ENCODE peak calls at places on chromosome 17, in four cellular contexts. Y is left ventricle myocardium inferior, Q is dorsolateral prefrontal cortex, O is brain microvascular endothelial cell. I is an unnamed sample.

GRCh38 chr17:31571124-31571892 is 179.8 kb downstream of the RAB11FIP4 start:
- DNase-seq in Y (peak; percentile 88), Q (no peak), O (peak; percentile 31), I (peak; percentile 92)

GRCh38 chr17:57085448-57086068 is 512 bp downstream of the AKAP1 start:
- DNase-seq in Y (peak; percentile 65), Q (peak; percentile 71), O (no peak), I (peak; percentile 28)

GRCh38 chr17:36506831-36507230 is 20.4 kb downstream of the ZNHIT3 start:
- DNase-seq in Y (no peak), Q (no peak), O (no peak), I (no peak)

GRCh38 chr17:50045154-50045553 is 10.8 kb upstream of the ITGA3 start:
- DNase-seq in Y (no peak), Q (peak; percentile 23), O (no peak), I (no peak)

GRCh38 chr17:5065227-5065744 is 13.0 kb upstream of the ZFP3 start:
- DNase-seq in Y (no peak), Q (no peak), O (no peak), I (peak; percentile 40)

GRCh38 chr17:39668141-39668924 is at the start of gene PNMT:
- DNase-seq in Y (peak; percentile 79), Q (peak; percentile 70), O (peak; percentile 9), I (peak; percentile 47)

GRCh38 chr17:55730380-55730779 is 7.7 kb upstream of the TMEM100 start:
- DNase-seq in Y (no peak), Q (no peak), O (no peak), I (no peak)

GRCh38 chr17:12386240-12386639 is 279.4 kb upstream of the MYOCD start:
- DNase-seq in Y (no peak), Q (no peak), O (no peak), I (peak; percentile 11)

GRCh38 chr17:60514500-60514899 is 11.5 kb downstream of the APPBP2 start:
- DNase-seq in Y (no peak), Q (no peak), O (no peak), I (no peak)

GRCh38 chr17:58808609-58809563 is 53.2 kb downstream of the PPM1E start:
- DNase-seq in Y (no peak), Q (no peak), O (no peak), I (no peak)

GRCh38 chr17:27553019-27553511 is 77.9 kb upstream of the LGALS9 start:
- DNase-seq in Y (no peak), Q (no peak), O (no peak), I (no peak)

GRCh38 chr17:64123114-64123513 is 6.8 kb downstream of the ERN1 start:
- DNase-seq in Y (no peak), Q (no peak), O (no peak), I (no peak)

GRCh38 chr17:63151981-63152523 is 186.0 kb downstream of the TANC2 start:
- DNase-seq in Y (no peak), Q (no peak), O (no peak), I (peak; percentile 35)

GRCh38 chr17:18891541-18891940 is 33.6 kb downstream of the PRPSAP2 start:
- DNase-seq in Y (no peak), Q (no peak), O (no peak), I (no peak)

GRCh38 chr17:59746849-59747445 is 39.5 kb downstream of the VMP1 start:
- DNase-seq in Y (no peak), Q (no peak), O (no peak), I (peak; percentile 69)

GRCh38 chr17:68868708-68869107 is 86.5 kb downstream of the ABCA8 start:
- DNase-seq in Y (no peak), Q (no peak), O (peak; percentile 15), I (peak; percentile 58)

GRCh38 chr17:4215882-4216411 is 47.8 kb downstream of the ANKFY1 start:
- DNase-seq in Y (no peak), Q (no peak), O (no peak), I (no peak)

GRCh38 chr17:51748749-51749604 is 409.5 kb downstream of the CA10 start:
- DNase-seq in Y (no peak), Q (no peak), O (no peak), I (no peak)

GRCh38 chr17:60354223-60354622 is 37.7 kb downstream of the USP32 start:
- DNase-seq in Y (no peak), Q (no peak), O (peak; percentile 39), I (peak; percentile 66)

GRCh38 chr17:17999364-18000007 is 26.8 kb downstream of the DRC3 start:
- DNase-seq in Y (no peak), Q (no peak), O (no peak), I (peak; percentile 18)

GRCh38 chr17:71802663-71803062 is 318.2 kb upstream of the SOX9 start:
- DNase-seq in Y (no peak), Q (no peak), O (no peak), I (no peak)

GRCh38 chr17:193841-194806 is 12.7 kb upstream of the DOC2B start:
- DNase-seq in Y (no peak), Q (no peak), O (no peak), I (no peak)

GRCh38 chr17:28725166-28725659 is 820 bp downstream of the TLCD1 start:
- DNase-seq in Y (no peak), Q (no peak), O (peak; percentile 47), I (peak; percentile 66)

GRCh38 chr17:1967092-1967662 is 58.0 kb downstream of the RTN4RL1 start:
- DNase-seq in Y (no peak), Q (no peak), O (no peak), I (no peak)

GRCh38 chr17:647340-648197 is 67.1 kb downstream of the VPS53 start:
- DNase-seq in Y (no peak), Q (no peak), O (no peak), I (no peak)

GRCh38 chr17:44083250-44083849 is 12.8 kb downstream of the G6PC3 start:
- DNase-seq in Y (no peak), Q (no peak), O (no peak), I (no peak)

GRCh38 chr17:57357392-57357784 is 101.1 kb downstream of the MSI2 start:
- DNase-seq in Y (peak; percentile 73), Q (no peak), O (no peak), I (no peak)

GRCh38 chr17:45339646-45340605 is 23.1 kb upstream of the MAP3K14 start:
- DNase-seq in Y (no peak), Q (no peak), O (no peak), I (peak; percentile 39)

GRCh38 chr17:30530346-30531025 is 53.3 kb downstream of the GOSR1 start:
- DNase-seq in Y (no peak), Q (no peak), O (peak; percentile 47), I (peak; percentile 48)

GRCh38 chr17:69501591-69502468 is 87.3 kb downstream of the MAP2K6 start:
- DNase-seq in Y (no peak), Q (no peak), O (no peak), I (no peak)

GRCh38 chr17:69717819-69718218 is 303.3 kb downstream of the MAP2K6 start:
- DNase-seq in Y (no peak), Q (no peak), O (no peak), I (no peak)

GRCh38 chr17:16491703-16492612 is at the start of gene LRRC75A:
- DNase-seq in Y (peak; percentile 49), Q (peak; percentile 67), O (no peak), I (peak; percentile 77)

GRCh38 chr17:40094874-40095273 is 5.5 kb downstream of the NR1D1 start:
- DNase-seq in Y (no peak), Q (no peak), O (no peak), I (no peak)

GRCh38 chr17:65142247-65142646 is 5.1 kb downstream of the RGS9 start:
- DNase-seq in Y (no peak), Q (no peak), O (no peak), I (no peak)

GRCh38 chr17:65143899-65144590 is 6.9 kb downstream of the RGS9 start:
- DNase-seq in Y (no peak), Q (no peak), O (no peak), I (no peak)

GRCh38 chr17:65134035-65134434 is 3.1 kb upstream of the RGS9 start:
- DNase-seq in Y (no peak), Q (no peak), O (no peak), I (no peak)

GRCh38 chr17:65137076-65137935 is at the start of gene RGS9:
- DNase-seq in Y (peak; percentile 84), Q (peak; percentile 90), O (peak; percentile 34), I (peak; percentile 34)

DNA sequence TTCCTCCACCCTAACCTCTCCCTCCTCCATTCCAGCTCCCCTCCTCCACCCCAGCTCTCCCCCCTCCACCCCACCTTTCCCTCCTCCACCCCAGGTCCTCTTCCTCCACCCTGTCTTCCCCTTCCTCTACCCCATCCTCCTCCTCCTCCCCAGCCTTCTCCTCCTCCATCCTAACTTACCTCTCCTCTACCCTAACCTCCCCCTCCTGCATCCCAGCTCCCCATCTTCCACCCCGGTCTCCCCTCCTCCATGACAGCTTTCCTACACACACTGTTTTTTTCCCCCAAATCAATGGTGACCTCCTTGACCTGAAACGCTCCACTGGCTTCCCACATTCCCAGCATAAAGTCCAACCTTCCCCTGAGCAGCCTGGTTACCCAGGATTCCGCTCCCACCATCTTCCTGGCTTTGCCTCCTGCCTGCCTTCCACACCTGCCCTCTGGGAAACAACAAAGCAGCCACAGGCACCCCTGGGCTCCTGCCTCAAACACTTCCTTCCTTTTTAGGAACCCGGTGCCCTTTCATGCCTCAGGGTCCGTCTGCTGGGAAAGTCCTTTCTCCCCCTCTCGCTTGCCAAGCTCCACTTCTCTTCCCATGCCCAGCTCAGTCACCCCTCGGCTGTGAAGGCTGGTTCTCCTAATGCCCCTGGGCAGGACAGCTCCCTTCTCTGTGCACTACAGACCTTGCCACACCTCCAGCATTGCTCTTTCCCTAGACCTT is 2.0 kb downstream of the RGS9 start:
- DNase-seq in Y (no peak), Q (no peak), O (no peak), I (no peak)
- H3K4me3 ChIP-seq in Y (no peak overlapping the region), Q (no peak overlapping the region), O (no peak overlapping the region), I (no peak overlapping the region)

DNA sequence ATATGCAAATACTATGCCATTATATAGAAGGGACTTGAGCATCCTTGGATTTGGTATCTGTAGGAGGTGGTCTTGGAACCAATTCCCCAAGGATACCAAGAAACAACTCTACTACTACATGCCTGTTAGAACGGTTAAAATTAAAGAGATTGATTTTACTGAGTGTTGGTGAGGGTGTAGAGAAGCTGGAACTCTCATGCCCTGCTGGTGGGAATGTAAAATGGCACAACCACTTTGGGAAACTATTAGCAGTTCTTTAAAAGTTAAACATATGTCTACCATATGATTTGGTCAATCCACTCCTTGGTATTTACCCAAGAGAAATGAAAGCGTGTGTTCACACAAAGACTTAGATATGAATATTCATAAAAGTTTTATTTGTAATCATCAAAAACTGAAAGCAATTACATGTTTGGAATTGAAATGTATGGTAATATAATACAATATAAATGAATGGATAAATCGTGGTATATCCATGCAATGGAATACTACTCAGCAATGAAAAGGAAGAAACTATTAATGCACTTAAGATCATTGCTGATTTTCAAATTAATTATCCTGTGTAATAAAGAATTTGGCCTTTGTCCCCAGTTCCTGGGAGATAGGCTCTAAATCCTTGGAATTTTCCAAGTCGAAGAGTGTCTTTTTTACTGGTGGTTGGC is 7.8 kb downstream of the MFSD6L start:
- DNase-seq in Y (no peak), Q (no peak), O (no peak), I (no peak)
- TF ChIP-seq CTCF in Y (no peak), Q (no peak), O (peak; percentile 26), I (peak; percentile 6)

DNA sequence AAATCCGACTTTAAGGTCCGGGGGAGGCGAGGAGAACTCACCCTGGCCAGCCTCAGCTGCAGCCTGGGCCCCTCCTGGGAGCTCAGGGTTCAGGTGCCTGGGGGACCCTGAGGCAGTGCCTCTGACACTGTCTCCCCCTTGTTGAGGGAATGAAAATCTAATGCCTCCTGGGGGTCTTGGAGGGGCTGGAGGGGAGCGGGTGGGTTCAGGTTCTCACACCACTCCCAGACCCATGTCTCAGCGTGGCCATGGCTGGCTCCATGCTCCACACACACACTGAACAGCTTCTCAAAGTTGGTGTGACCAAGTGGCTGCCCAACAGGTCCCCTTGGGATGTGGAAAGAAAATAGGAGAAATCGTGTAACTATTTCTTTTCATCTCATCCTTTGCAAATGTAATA is 903 bp upstream of the PRCD start:
- DNase-seq in Y (peak; percentile 9), Q (no peak), O (no peak), I (no peak)
- H3K4me3 ChIP-seq in Y (peak overlapping the region; percentile 73), Q (no peak overlapping the region), O (no peak overlapping the region), I (no peak overlapping the region)

GRCh38 chr17:73643012-73643845 is 1.0 kb downstream of the SDK2 start:
- DNase-seq in Y (peak; percentile 23), Q (peak; percentile 67), O (no peak), I (peak; percentile 41)
- TF ChIP-seq CTCF in Y (no peak), Q (peak; percentile 36), O (no peak), I (no peak)

I was measured in foreskin fibroblast.